ENCODE peak calls at places on chromosomes 16 and 17, in seven cellular contexts. U, X, O, N, Y, C and T are unnamed samples.
A peak's percentile ranks its signal among the peaks of the same experiment; 100 is the strongest.

GRCh38 chr17:78925662-78926555 is 722 bp upstream of the TIMP2 start:
- DNase-seq in C (no peak), O (peak; percentile 95), Y (peak; percentile 42), X (no peak), N (no peak), U (peak; percentile 77), T (peak; percentile 65)

GRCh38 chr16:50093607-50094570 is 28.1 kb downstream of the HEATR3 start:
- DNase-seq in C (no peak), X (peak; percentile 3), N (no peak), O (peak; percentile 91), Y (no peak), U (no peak), T (no peak)

GRCh38 chr16:69482410-69482951 is 58.1 kb downstream of the CYB5B start:
- DNase-seq in C (no peak), X (no peak), O (peak; percentile 88), U (no peak), N (no peak), Y (peak; percentile 11), T (no peak)

GRCh38 chr17:21551081-21551881 is 141.0 kb upstream of the KCNJ18 start:
- DNase-seq in C (peak; percentile 53), X (peak; percentile 67), Y (peak; percentile 80), N (peak; percentile 80), U (peak; percentile 90), O (peak; percentile 93), T (no peak)

GRCh38 chr16:50692999-50693781 is at the start of gene NOD2:
- DNase-seq in O (no peak), X (no peak), N (no peak), U (peak; percentile 97), C (peak; percentile 71), Y (peak; percentile 17), T (peak; percentile 53)

GRCh38 chr16:4377573-4378146 is 6.0 kb downstream of the VASN start:
- DNase-seq in Y (no peak), N (no peak), X (no peak), U (peak; percentile 90), C (no peak), O (no peak), T (no peak)

GRCh38 chr17:73722163-73722562 is 77.9 kb upstream of the SDK2 start:
- DNase-seq in C (no peak), N (no peak), X (peak; percentile 5), U (no peak), Y (no peak), O (no peak), T (no peak)

GRCh38 chr17:1491406-1492248 is 859 bp downstream of the MYO1C start:
- DNase-seq in O (peak; percentile 91), X (no peak), U (peak; percentile 97), C (peak; percentile 97), N (no peak), Y (peak; percentile 78), T (no peak)

GRCh38 chr16:49597796-49598195 is 224.2 kb downstream of the C16orf78 start:
- DNase-seq in U (peak; percentile 46), N (no peak), O (no peak), Y (no peak), C (no peak), X (no peak), T (peak; percentile 16)

GRCh38 chr16:74811911-74812310 is 37.3 kb upstream of the FA2H start:
- DNase-seq in O (no peak), C (no peak), Y (no peak), U (no peak), N (no peak), X (no peak), T (no peak)

GRCh38 chr17:28188841-28189263 is 130.1 kb upstream of the TMEM97 start:
- DNase-seq in C (no peak), N (no peak), O (no peak), X (no peak), Y (no peak), U (no peak), T (no peak)

GRCh38 chr17:66900126-66901010 is 64.1 kb upstream of the CACNG4 start:
- DNase-seq in U (no peak), N (no peak), Y (peak; percentile 8), C (no peak), O (peak; percentile 29), X (no peak), T (no peak)

GRCh38 chr17:61511480-61512182 is 59.4 kb downstream of the TBX4 start:
- DNase-seq in O (no peak), Y (no peak), N (no peak), X (no peak), C (no peak), U (no peak), T (no peak)

GRCh38 chr16:69924777-69925191 is 26.4 kb upstream of the CLEC18A start:
- DNase-seq in Y (peak; percentile 89), C (no peak), N (no peak), O (peak; percentile 87), X (no peak), U (peak; percentile 73), T (no peak)

GRCh38 chr17:82583720-82584234 is 64.2 kb downstream of the FOXK2 start:
- DNase-seq in C (no peak), N (peak; percentile 66), Y (no peak), O (no peak), X (no peak), U (peak; percentile 53), T (no peak)

GRCh38 chr17:42153919-42154491 is 784 bp downstream of the RAB5C start:
- DNase-seq in O (no peak), X (no peak), U (peak; percentile 40), C (no peak), Y (peak; percentile 33), N (no peak), T (no peak)

GRCh38 chr16:12239226-12239625 is 262.7 kb downstream of the SNX29 start:
- DNase-seq in U (no peak), Y (no peak), N (no peak), O (no peak), C (no peak), X (no peak), T (no peak)

GRCh38 chr17:17737938-17738894 is 57.0 kb downstream of the RAI1 start:
- DNase-seq in X (no peak), U (peak; percentile 91), C (no peak), N (no peak), O (no peak), Y (no peak), T (peak; percentile 76)

GRCh38 chr16:90007015-90007414 is 12.2 kb downstream of the DBNDD1 start:
- DNase-seq in O (no peak), Y (no peak), C (no peak), N (no peak), U (no peak), X (no peak), T (no peak)

GRCh38 chr16:68346892-68347480 is 36.2 kb downstream of the PRMT7 start:
- DNase-seq in O (no peak), C (no peak), U (no peak), Y (no peak), N (no peak), X (no peak), T (no peak)

GRCh38 chr17:732788-733720 is 658 bp downstream of the TLCD3A start:
- DNase-seq in O (peak; percentile 87), N (peak; percentile 52), C (peak; percentile 42), Y (peak; percentile 55), X (peak; percentile 9), U (peak; percentile 80), T (no peak)

GRCh38 chr17:10549108-10549842 is at the start of gene MYH2:
- DNase-seq in Y (no peak), O (no peak), X (no peak), U (peak; percentile 19), N (no peak), C (no peak), T (peak; percentile 73)

GRCh38 chr16:76059186-76059585 is 218.0 kb upstream of the CNTNAP4 start:
- DNase-seq in Y (no peak), C (no peak), U (no peak), N (no peak), X (no peak), O (no peak), T (no peak)

GRCh38 chr16:49639739-49640388 is 216.0 kb downstream of the ZNF423 start:
- DNase-seq in C (no peak), U (peak; percentile 84), N (no peak), O (peak; percentile 90), Y (no peak), X (no peak), T (no peak)

GRCh38 chr16:14289692-14290340 is 218.7 kb downstream of the MRTFB start:
- DNase-seq in C (no peak), Y (peak; percentile 63), O (peak; percentile 19), N (no peak), U (peak; percentile 87), X (no peak), T (peak; percentile 76)

GRCh38 chr16:86919531-86920305 is 341.4 kb downstream of the FOXL1 start:
- DNase-seq in U (no peak), Y (no peak), N (no peak), X (no peak), O (peak; percentile 72), C (no peak), T (no peak)

GRCh38 chr16:2529961-2530628 is 1.1 kb downstream of the CEMP1 start:
- DNase-seq in Y (no peak), N (no peak), X (no peak), O (no peak), C (no peak), U (no peak), T (no peak)

GRCh38 chr17:59254742-59255141 is 34.4 kb downstream of the GDPD1 start:
- DNase-seq in O (no peak), Y (no peak), U (no peak), C (no peak), X (no peak), N (no peak), T (no peak)